ENCODE peak calls at places on chromosomes 4 and X, in four cellular contexts. One of them, this sample, is unnamed.

GRCh38 chrX:56232221-56233082 is at the start of gene KLF8:
- DNase-seq in uterus: peak
- DNase-seq in A549: no peak
- DNase-seq in IMR-90: no peak
- DNase-seq in this sample: peak

GRCh38 chr4:39621582-39621981 is 17.1 kb downstream of the SMIM14 start:
- DNase-seq in uterus: peak
- DNase-seq in A549: no peak
- DNase-seq in IMR-90: peak
- DNase-seq in this sample: peak

GRCh38 chr4:74292111-74292870 is 16.0 kb upstream of the EPGN start:
- DNase-seq in uterus: no peak
- DNase-seq in A549: no peak
- DNase-seq in IMR-90: peak
- DNase-seq in this sample: no peak

GRCh38 chr4:150325872-150326271 is 247.6 kb downstream of the DCLK2 start:
- DNase-seq in uterus: no peak
- DNase-seq in A549: no peak
- DNase-seq in IMR-90: no peak
- DNase-seq in this sample: no peak

GRCh38 chr4:24849662-24850280 is 54.4 kb downstream of the SOD3 start:
- DNase-seq in uterus: peak
- DNase-seq in A549: no peak
- DNase-seq in IMR-90: peak
- DNase-seq in this sample: no peak

GRCh38 chr4:184617611-184618196 is 31.5 kb downstream of the CASP3 start:
- DNase-seq in uterus: no peak
- DNase-seq in A549: no peak
- DNase-seq in IMR-90: no peak
- DNase-seq in this sample: no peak

GRCh38 chrX:46258356-46258755 is 286.9 kb downstream of the ZNF674 start:
- DNase-seq in uterus: no peak
- DNase-seq in A549: no peak
- DNase-seq in IMR-90: no peak
- DNase-seq in this sample: no peak

GRCh38 chr4:57074753-57075152 is 35.4 kb downstream of the IGFBP7 start:
- DNase-seq in uterus: no peak
- DNase-seq in A549: no peak
- DNase-seq in IMR-90: peak
- DNase-seq in this sample: no peak

GRCh38 chrX:1416327-1416784 is 24.4 kb upstream of the SLC25A6 start:
- DNase-seq in uterus: no peak
- DNase-seq in A549: no peak
- DNase-seq in IMR-90: no peak
- DNase-seq in this sample: no peak

GRCh38 chrX:102835504-102836146 is 101.4 kb upstream of the RAB40AL start:
- DNase-seq in uterus: no peak
- DNase-seq in A549: no peak
- DNase-seq in IMR-90: peak
- DNase-seq in this sample: peak

GRCh38 chrX:118520206-118520857 is 24.7 kb downstream of the DOCK11 start:
- DNase-seq in uterus: no peak
- DNase-seq in A549: no peak
- DNase-seq in IMR-90: peak
- DNase-seq in this sample: no peak

GRCh38 chr4:13918110-13918509 is 290.6 kb upstream of the BOD1L1 start:
- DNase-seq in uterus: peak
- DNase-seq in A549: peak
- DNase-seq in IMR-90: peak
- DNase-seq in this sample: no peak

GRCh38 chrX:74049126-74049525 is 254.9 kb upstream of the ZCCHC13 start:
- DNase-seq in uterus: no peak
- DNase-seq in A549: no peak
- DNase-seq in IMR-90: no peak
- DNase-seq in this sample: no peak

GRCh38 chr4:57182132-57182874 is 72.1 kb upstream of the IGFBP7 start:
- DNase-seq in uterus: no peak
- DNase-seq in A549: no peak
- DNase-seq in IMR-90: no peak
- DNase-seq in this sample: peak

GRCh38 chr4:98833384-98833783 is 95.5 kb downstream of the EIF4E start:
- DNase-seq in uterus: no peak
- DNase-seq in A549: no peak
- DNase-seq in IMR-90: no peak
- DNase-seq in this sample: peak

GRCh38 chr4:89217594-89217993 is 90.0 kb downstream of the GPRIN3 start:
- DNase-seq in uterus: no peak
- DNase-seq in A549: no peak
- DNase-seq in IMR-90: no peak
- DNase-seq in this sample: no peak

GRCh38 chrX:154020500-154021115 is 906 bp upstream of the IRAK1 start:
- DNase-seq in uterus: no peak
- DNase-seq in A549: no peak
- DNase-seq in IMR-90: no peak
- DNase-seq in this sample: no peak

GRCh38 chr4:2338754-2339457 is 77.0 kb upstream of the MXD4 start:
- DNase-seq in uterus: no peak
- DNase-seq in A549: no peak
- DNase-seq in IMR-90: no peak
- DNase-seq in this sample: peak

GRCh38 chr4:8340721-8341680 is 71.4 kb downstream of the HTRA3 start:
- DNase-seq in uterus: peak
- DNase-seq in A549: no peak
- DNase-seq in IMR-90: no peak
- DNase-seq in this sample: peak

GRCh38 chr4:169485791-169486742 is 126.3 kb downstream of the NEK1 start:
- DNase-seq in uterus: no peak
- DNase-seq in A549: peak
- DNase-seq in IMR-90: peak
- DNase-seq in this sample: peak

DNA sequence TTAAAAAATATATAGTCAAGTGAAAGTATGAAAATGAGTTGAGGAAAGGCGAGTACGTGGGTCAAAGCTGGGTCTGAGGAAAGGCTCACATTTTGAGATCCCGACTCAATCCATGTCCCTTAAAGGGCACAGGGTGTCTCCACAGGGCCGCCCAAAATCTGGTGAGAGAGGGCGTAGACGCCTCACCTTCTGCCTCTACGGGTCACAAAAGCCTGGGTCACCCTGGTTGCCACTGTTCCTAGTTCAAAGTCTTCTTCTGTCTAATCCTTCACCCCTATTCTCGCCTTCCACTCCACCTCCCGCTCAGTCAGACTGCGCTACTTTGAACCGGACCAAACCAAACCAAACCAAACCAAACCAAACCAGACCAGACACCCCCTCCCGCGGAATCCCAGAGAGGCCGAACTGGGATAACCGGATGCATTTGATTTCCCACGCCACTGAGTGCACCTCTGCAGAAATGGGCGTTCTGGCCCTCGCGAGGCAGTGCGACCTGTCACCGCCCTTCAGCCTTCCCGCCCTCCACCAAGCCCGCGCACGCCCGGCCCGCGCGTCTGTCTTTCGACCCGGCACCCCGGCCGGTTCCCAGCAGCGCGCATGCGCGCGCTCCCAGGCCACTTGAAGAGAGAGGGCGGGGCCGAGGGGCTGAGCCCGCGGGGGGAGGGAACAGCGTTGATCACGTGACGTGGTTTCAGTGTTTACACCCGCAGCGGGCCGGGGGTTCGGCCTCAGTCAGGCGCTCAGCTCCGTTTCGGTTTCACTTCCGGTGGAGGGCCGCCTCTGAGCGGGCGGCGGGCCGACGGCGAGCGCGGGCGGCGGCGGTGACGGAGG is at the start of gene FMR1:
- DNase-seq in uterus: peak
- DNase-seq in A549: peak
- DNase-seq in IMR-90: peak
- DNase-seq in this sample: peak
- TF ChIP-seq POLR2A in uterus: peak
- TF ChIP-seq POLR2A in A549: peak
- TF ChIP-seq POLR2A in IMR-90: peak
- TF ChIP-seq POLR2A in this sample: peak

DNA sequence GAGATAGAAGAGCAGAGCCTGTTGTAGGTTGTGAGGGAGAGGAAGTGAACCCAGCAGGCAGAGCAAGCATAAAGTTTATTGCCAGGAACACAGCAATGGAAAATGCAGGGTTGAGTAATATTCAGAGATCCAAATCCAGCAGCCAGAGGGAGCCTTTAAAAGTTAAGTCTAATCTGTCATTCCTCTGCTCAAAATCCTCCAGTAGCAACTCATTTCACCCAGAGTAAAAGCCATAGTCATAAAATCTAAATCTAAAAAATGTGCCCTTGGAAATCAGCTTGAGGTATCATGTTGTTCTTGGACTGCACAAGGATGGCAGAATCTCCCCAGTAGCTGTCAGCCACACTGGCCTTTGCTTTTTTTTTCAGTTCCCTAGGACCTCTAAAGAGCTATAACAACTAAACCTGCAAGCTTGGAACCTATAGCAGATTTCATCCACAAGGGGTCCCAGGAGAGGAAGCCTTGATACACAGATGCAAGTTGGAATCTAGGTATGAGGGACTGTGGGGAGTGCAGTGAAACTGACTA is 62.9 kb upstream of the FRAS1 start:
- DNase-seq in uterus: no peak
- DNase-seq in A549: peak
- DNase-seq in IMR-90: peak
- DNase-seq in this sample: peak
- TF ChIP-seq CTCF in uterus: no peak
- TF ChIP-seq CTCF in A549: peak
- TF ChIP-seq CTCF in IMR-90: peak
- TF ChIP-seq CTCF in this sample: peak

GRCh38 chrX:105696870-105697269 is 125.5 kb upstream of the NRK start:
- DNase-seq in uterus: no peak
- DNase-seq in A549: no peak
- DNase-seq in IMR-90: no peak
- DNase-seq in this sample: no peak
- H3K27ac ChIP-seq in uterus: no peak
- H3K27ac ChIP-seq in A549: no peak
- H3K27ac ChIP-seq in IMR-90: no peak
- H3K27ac ChIP-seq in this sample: no peak

GRCh38 chr4:183505556-183506388 is 914 bp downstream of the ING2 start:
- DNase-seq in uterus: peak
- DNase-seq in A549: peak
- DNase-seq in IMR-90: peak
- DNase-seq in this sample: peak
- TF ChIP-seq POLR2A in uterus: peak
- TF ChIP-seq POLR2A in A549: peak
- TF ChIP-seq POLR2A in IMR-90: peak
- TF ChIP-seq POLR2A in this sample: no peak

GRCh38 chr4:119627267-119628190 is 1.1 kb downstream of the PDE5A start:
- DNase-seq in uterus: peak
- DNase-seq in A549: peak
- DNase-seq in IMR-90: peak
- DNase-seq in this sample: peak
- TF ChIP-seq CTCF in uterus: peak
- TF ChIP-seq CTCF in A549: peak
- TF ChIP-seq CTCF in IMR-90: peak
- TF ChIP-seq CTCF in this sample: no peak